ENCODE peak calls at places on chromosomes 7 and 10, in ten cellular contexts. One of them, this sample, is unnamed.
A peak's percentile ranks its signal among the peaks of the same experiment; 100 is the strongest.

GRCh38 chr7:96727534-96728088 is 18.0 kb upstream of the SEM1 start:
- DNase-seq in heart left ventricle: no peak
- DNase-seq in A549: no peak
- DNase-seq in endothelial cell of umbilical vein: no peak
- DNase-seq in IMR-90: no peak
- DNase-seq in HCT116: no peak
- DNase-seq in esophagus squamous epithelium: no peak
- DNase-seq in ovary: no peak
- DNase-seq in prostate gland: no peak
- DNase-seq in tibial nerve: no peak
- DNase-seq in this sample: no peak

GRCh38 chr7:867001-867405 is 9.4 kb upstream of the GET4 start:
- DNase-seq in heart left ventricle: peak; percentile 81
- DNase-seq in A549: no peak
- DNase-seq in endothelial cell of umbilical vein: peak; percentile 92
- DNase-seq in IMR-90: peak; percentile 97
- DNase-seq in HCT116: no peak
- DNase-seq in esophagus squamous epithelium: no peak
- DNase-seq in ovary: peak; percentile 60
- DNase-seq in prostate gland: peak; percentile 82
- DNase-seq in tibial nerve: peak; percentile 59
- DNase-seq in this sample: peak; percentile 84

GRCh38 chr10:93420091-93420490 is 62.0 kb downstream of the MYOF start:
- DNase-seq in heart left ventricle: peak; percentile 62
- DNase-seq in A549: no peak
- DNase-seq in endothelial cell of umbilical vein: no peak
- DNase-seq in IMR-90: peak; percentile 35
- DNase-seq in HCT116: no peak
- DNase-seq in esophagus squamous epithelium: no peak
- DNase-seq in ovary: no peak
- DNase-seq in prostate gland: no peak
- DNase-seq in tibial nerve: no peak
- DNase-seq in this sample: no peak

GRCh38 chr7:50834679-50835078 is 52.0 kb upstream of the GRB10 start:
- DNase-seq in heart left ventricle: no peak
- DNase-seq in A549: no peak
- DNase-seq in endothelial cell of umbilical vein: no peak
- DNase-seq in IMR-90: no peak
- DNase-seq in HCT116: no peak
- DNase-seq in esophagus squamous epithelium: no peak
- DNase-seq in ovary: no peak
- DNase-seq in prostate gland: no peak
- DNase-seq in tibial nerve: no peak
- DNase-seq in this sample: no peak

GRCh38 chr7:64830926-64831325 is 36.7 kb downstream of the ZNF138 start:
- DNase-seq in heart left ventricle: no peak
- DNase-seq in A549: no peak
- DNase-seq in endothelial cell of umbilical vein: no peak
- DNase-seq in IMR-90: no peak
- DNase-seq in HCT116: no peak
- DNase-seq in esophagus squamous epithelium: no peak
- DNase-seq in ovary: no peak
- DNase-seq in prostate gland: no peak
- DNase-seq in tibial nerve: no peak
- DNase-seq in this sample: no peak

GRCh38 chr7:35736725-35737124 is 41.8 kb upstream of the HERPUD2 start:
- DNase-seq in heart left ventricle: no peak
- DNase-seq in A549: no peak
- DNase-seq in endothelial cell of umbilical vein: no peak
- DNase-seq in IMR-90: peak; percentile 57
- DNase-seq in HCT116: no peak
- DNase-seq in esophagus squamous epithelium: no peak
- DNase-seq in ovary: no peak
- DNase-seq in prostate gland: no peak
- DNase-seq in tibial nerve: no peak
- DNase-seq in this sample: no peak

GRCh38 chr7:66283003-66283920 is 78.1 kb downstream of the TPST1 start:
- DNase-seq in heart left ventricle: no peak
- DNase-seq in A549: peak; percentile 25
- DNase-seq in endothelial cell of umbilical vein: peak; percentile 78
- DNase-seq in IMR-90: peak; percentile 89
- DNase-seq in HCT116: peak; percentile 26
- DNase-seq in esophagus squamous epithelium: no peak
- DNase-seq in ovary: no peak
- DNase-seq in prostate gland: no peak
- DNase-seq in tibial nerve: no peak
- DNase-seq in this sample: no peak

GRCh38 chr10:104809288-104810090 is 168.4 kb downstream of the SORCS3 start:
- DNase-seq in heart left ventricle: no peak
- DNase-seq in A549: no peak
- DNase-seq in endothelial cell of umbilical vein: no peak
- DNase-seq in IMR-90: no peak
- DNase-seq in HCT116: peak; percentile 90
- DNase-seq in esophagus squamous epithelium: no peak
- DNase-seq in ovary: no peak
- DNase-seq in prostate gland: no peak
- DNase-seq in tibial nerve: no peak
- DNase-seq in this sample: no peak

GRCh38 chr10:15083674-15084501 is 4.7 kb downstream of the ACBD7 start:
- DNase-seq in heart left ventricle: no peak
- DNase-seq in A549: no peak
- DNase-seq in endothelial cell of umbilical vein: no peak
- DNase-seq in IMR-90: no peak
- DNase-seq in HCT116: no peak
- DNase-seq in esophagus squamous epithelium: no peak
- DNase-seq in ovary: no peak
- DNase-seq in prostate gland: no peak
- DNase-seq in tibial nerve: no peak
- DNase-seq in this sample: no peak

GRCh38 chr10:13732485-13732884 is 145.7 kb downstream of the PRPF18 start:
- DNase-seq in heart left ventricle: no peak
- DNase-seq in A549: no peak
- DNase-seq in endothelial cell of umbilical vein: no peak
- DNase-seq in IMR-90: no peak
- DNase-seq in HCT116: no peak
- DNase-seq in esophagus squamous epithelium: no peak
- DNase-seq in ovary: no peak
- DNase-seq in prostate gland: no peak
- DNase-seq in tibial nerve: no peak
- DNase-seq in this sample: no peak

GRCh38 chr10:60796481-60796880 is 18.2 kb downstream of the CDK1 start:
- DNase-seq in heart left ventricle: no peak
- DNase-seq in A549: no peak
- DNase-seq in endothelial cell of umbilical vein: no peak
- DNase-seq in IMR-90: no peak
- DNase-seq in HCT116: no peak
- DNase-seq in esophagus squamous epithelium: no peak
- DNase-seq in ovary: no peak
- DNase-seq in prostate gland: no peak
- DNase-seq in tibial nerve: no peak
- DNase-seq in this sample: no peak

GRCh38 chr7:121126801-121127534 is 138.5 kb downstream of the CPED1 start:
- DNase-seq in heart left ventricle: no peak
- DNase-seq in A549: no peak
- DNase-seq in endothelial cell of umbilical vein: peak; percentile 38
- DNase-seq in IMR-90: peak; percentile 27
- DNase-seq in HCT116: peak; percentile 51
- DNase-seq in esophagus squamous epithelium: no peak
- DNase-seq in ovary: no peak
- DNase-seq in prostate gland: no peak
- DNase-seq in tibial nerve: no peak
- DNase-seq in this sample: no peak

GRCh38 chr10:108877130-108877529 is 1046.2 kb downstream of the XPNPEP1 start:
- DNase-seq in heart left ventricle: no peak
- DNase-seq in A549: no peak
- DNase-seq in endothelial cell of umbilical vein: no peak
- DNase-seq in IMR-90: peak; percentile 40
- DNase-seq in HCT116: no peak
- DNase-seq in esophagus squamous epithelium: no peak
- DNase-seq in ovary: no peak
- DNase-seq in prostate gland: no peak
- DNase-seq in tibial nerve: no peak
- DNase-seq in this sample: no peak

GRCh38 chr7:75922966-75923603 is 8.1 kb downstream of the POR start:
- DNase-seq in heart left ventricle: no peak
- DNase-seq in A549: no peak
- DNase-seq in endothelial cell of umbilical vein: no peak
- DNase-seq in IMR-90: no peak
- DNase-seq in HCT116: no peak
- DNase-seq in esophagus squamous epithelium: no peak
- DNase-seq in ovary: no peak
- DNase-seq in prostate gland: no peak
- DNase-seq in tibial nerve: no peak
- DNase-seq in this sample: no peak
- TF ChIP-seq POLR2A in heart left ventricle: no peak
- TF ChIP-seq POLR2A in A549: no peak
- TF ChIP-seq POLR2A in endothelial cell of umbilical vein: no peak
- TF ChIP-seq POLR2A in IMR-90: no peak
- TF ChIP-seq POLR2A in HCT116: no peak
- TF ChIP-seq POLR2A in esophagus squamous epithelium: no peak
- TF ChIP-seq POLR2A in ovary: no peak
- TF ChIP-seq POLR2A in prostate gland: no peak
- TF ChIP-seq POLR2A in tibial nerve: no peak
- TF ChIP-seq POLR2A in this sample: no peak

GRCh38 chr10:75294866-75295692 is 59.3 kb upstream of the COMTD1 start:
- DNase-seq in heart left ventricle: peak; percentile 88
- DNase-seq in A549: peak; percentile 58
- DNase-seq in endothelial cell of umbilical vein: peak; percentile 75
- DNase-seq in IMR-90: peak; percentile 93
- DNase-seq in HCT116: peak; percentile 64
- DNase-seq in esophagus squamous epithelium: no peak
- DNase-seq in ovary: peak; percentile 79
- DNase-seq in prostate gland: peak; percentile 94
- DNase-seq in tibial nerve: peak; percentile 48
- DNase-seq in this sample: peak; percentile 91
- TF ChIP-seq CTCF in heart left ventricle: peak; percentile 15
- TF ChIP-seq CTCF in A549: peak; percentile 23
- TF ChIP-seq CTCF in endothelial cell of umbilical vein: peak; percentile 11
- TF ChIP-seq CTCF in IMR-90: peak; percentile 18
- TF ChIP-seq CTCF in HCT116: peak; percentile 1
- TF ChIP-seq CTCF in esophagus squamous epithelium: peak; percentile 64
- TF ChIP-seq CTCF in ovary: no peak
- TF ChIP-seq CTCF in prostate gland: peak; percentile 50
- TF ChIP-seq CTCF in tibial nerve: peak; percentile 41
- TF ChIP-seq CTCF in this sample: peak; percentile 9

GRCh38 chr7:17844514-17845196 is 95.6 kb downstream of the SNX13 start:
- DNase-seq in heart left ventricle: no peak
- DNase-seq in A549: no peak
- DNase-seq in endothelial cell of umbilical vein: no peak
- DNase-seq in IMR-90: peak; percentile 15
- DNase-seq in HCT116: no peak
- DNase-seq in esophagus squamous epithelium: no peak
- DNase-seq in ovary: no peak
- DNase-seq in prostate gland: peak; percentile 27
- DNase-seq in tibial nerve: no peak
- DNase-seq in this sample: no peak

GRCh38 chr7:17843041-17843440 is 97.3 kb downstream of the SNX13 start:
- DNase-seq in heart left ventricle: no peak
- DNase-seq in A549: no peak
- DNase-seq in endothelial cell of umbilical vein: no peak
- DNase-seq in IMR-90: no peak
- DNase-seq in HCT116: no peak
- DNase-seq in esophagus squamous epithelium: no peak
- DNase-seq in ovary: no peak
- DNase-seq in prostate gland: no peak
- DNase-seq in tibial nerve: no peak
- DNase-seq in this sample: no peak

GRCh38 chr7:17846935-17847334 is 93.4 kb downstream of the SNX13 start:
- DNase-seq in heart left ventricle: no peak
- DNase-seq in A549: no peak
- DNase-seq in endothelial cell of umbilical vein: no peak
- DNase-seq in IMR-90: no peak
- DNase-seq in HCT116: no peak
- DNase-seq in esophagus squamous epithelium: no peak
- DNase-seq in ovary: no peak
- DNase-seq in prostate gland: no peak
- DNase-seq in tibial nerve: no peak
- DNase-seq in this sample: no peak

GRCh38 chr7:17844022-17844421 is 96.3 kb downstream of the SNX13 start:
- DNase-seq in heart left ventricle: no peak
- DNase-seq in A549: no peak
- DNase-seq in endothelial cell of umbilical vein: peak; percentile 15
- DNase-seq in IMR-90: no peak
- DNase-seq in HCT116: no peak
- DNase-seq in esophagus squamous epithelium: no peak
- DNase-seq in ovary: no peak
- DNase-seq in prostate gland: no peak
- DNase-seq in tibial nerve: no peak
- DNase-seq in this sample: no peak

DNA sequence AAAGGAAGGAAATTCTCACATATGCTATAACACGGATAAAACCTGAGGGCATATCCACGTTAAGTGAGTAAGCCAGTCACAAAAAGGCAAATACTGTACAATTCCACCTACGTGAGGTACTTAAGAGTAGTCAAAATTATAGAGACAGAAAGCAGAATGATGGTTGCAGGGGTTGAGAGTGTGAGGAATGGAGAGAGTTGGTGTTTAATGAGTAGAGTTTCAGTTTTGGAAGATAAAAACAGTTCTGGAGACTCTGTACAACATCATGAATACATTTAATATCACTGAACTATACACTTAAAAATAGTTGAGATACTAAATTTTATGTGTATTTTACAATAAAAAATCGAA is 95.1 kb downstream of the SNX13 start:
- DNase-seq in heart left ventricle: no peak
- DNase-seq in A549: no peak
- DNase-seq in endothelial cell of umbilical vein: no peak
- DNase-seq in IMR-90: no peak
- DNase-seq in HCT116: no peak
- DNase-seq in esophagus squamous epithelium: no peak
- DNase-seq in ovary: no peak
- DNase-seq in prostate gland: no peak
- DNase-seq in tibial nerve: no peak
- DNase-seq in this sample: no peak
- H3K27ac ChIP-seq in heart left ventricle: no peak overlapping the region
- H3K27ac ChIP-seq in A549: no peak overlapping the region
- H3K27ac ChIP-seq in endothelial cell of umbilical vein: no peak overlapping the region
- H3K27ac ChIP-seq in IMR-90: no peak overlapping the region
- H3K27ac ChIP-seq in HCT116: no peak overlapping the region
- H3K27ac ChIP-seq in esophagus squamous epithelium: no peak overlapping the region
- H3K27ac ChIP-seq in ovary: no peak overlapping the region
- H3K27ac ChIP-seq in prostate gland: no peak overlapping the region
- H3K27ac ChIP-seq in tibial nerve: no peak overlapping the region
- H3K27ac ChIP-seq in this sample: no peak overlapping the region

DNA sequence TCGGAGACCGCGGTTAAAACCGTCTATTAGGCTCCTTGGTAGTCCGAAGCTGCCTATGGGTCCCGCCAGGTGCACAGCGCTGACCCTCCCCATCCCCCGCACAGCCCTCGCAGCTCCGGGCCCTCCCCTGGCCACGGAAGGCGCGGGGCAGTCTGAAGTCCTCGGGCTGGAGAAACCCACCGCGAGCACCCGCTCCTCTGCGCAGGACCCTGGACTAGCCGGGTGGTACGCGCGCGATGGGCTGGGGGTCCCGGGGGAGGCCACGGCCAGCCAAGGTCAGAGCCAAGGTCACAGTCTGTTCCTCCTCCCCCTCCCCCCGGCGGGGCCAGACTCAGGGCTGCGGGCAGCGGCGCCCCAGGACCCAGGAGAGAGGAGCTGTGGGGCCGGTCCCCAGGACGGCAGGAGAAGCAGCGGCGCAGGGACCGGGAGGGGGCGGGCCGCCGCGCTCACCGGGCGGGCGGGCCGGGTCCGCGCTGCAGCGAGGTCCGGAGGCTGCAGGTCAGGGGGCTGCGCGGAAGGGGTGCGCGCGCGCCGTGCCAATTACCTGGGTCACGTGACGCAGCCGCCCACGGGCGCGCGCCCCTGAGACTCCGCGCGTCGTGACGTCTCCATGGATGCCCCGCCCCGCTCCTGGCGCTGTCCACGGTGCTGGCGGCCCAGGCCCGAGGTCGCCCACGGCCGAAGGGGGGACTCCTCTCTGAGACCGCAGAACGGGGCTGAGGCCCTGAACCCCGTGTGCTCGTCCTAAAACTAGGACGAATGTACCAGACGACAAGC is at the start of gene OGDHL:
- DNase-seq in heart left ventricle: peak; percentile 51
- DNase-seq in A549: no peak
- DNase-seq in endothelial cell of umbilical vein: peak; percentile 58
- DNase-seq in IMR-90: peak; percentile 19
- DNase-seq in HCT116: peak; percentile 26
- DNase-seq in esophagus squamous epithelium: no peak
- DNase-seq in ovary: peak; percentile 84
- DNase-seq in prostate gland: peak; percentile 68
- DNase-seq in tibial nerve: no peak
- DNase-seq in this sample: no peak
- TF ChIP-seq POLR2A in heart left ventricle: no peak
- TF ChIP-seq POLR2A in A549: no peak
- TF ChIP-seq POLR2A in endothelial cell of umbilical vein: no peak
- TF ChIP-seq POLR2A in IMR-90: no peak
- TF ChIP-seq POLR2A in HCT116: no peak
- TF ChIP-seq POLR2A in esophagus squamous epithelium: no peak
- TF ChIP-seq POLR2A in ovary: no peak
- TF ChIP-seq POLR2A in prostate gland: no peak
- TF ChIP-seq POLR2A in tibial nerve: no peak
- TF ChIP-seq POLR2A in this sample: no peak

This sample was measured in uterus.